ENCODE peak calls at places on chromosomes 3 and 15, in five cellular contexts. L, U, N, J and V are unnamed samples.

GRCh38 chr15:60009124-60009523 is 5.0 kb downstream of the FOXB1 start:
- DNase-seq in L (no peak), U (no peak), N (no peak), J (no peak), V (no peak)

GRCh38 chr3:52574056-52574965 is 37.9 kb downstream of the UQCC5 start:
- DNase-seq in L (no peak), U (no peak), N (no peak), J (no peak), V (no peak)

GRCh38 chr3:126578702-126579101 is 20.0 kb upstream of the C3orf22 start:
- DNase-seq in L (no peak), U (no peak), N (no peak), J (no peak), V (no peak)

GRCh38 chr3:54858386-54858785 is 69.5 kb downstream of the LRTM1 start:
- DNase-seq in L (no peak), U (no peak), N (no peak), J (no peak), V (no peak)

GRCh38 chr3:38138347-38139190 is at the start of gene MYD88:
- DNase-seq in L (peak), U (peak), N (no peak), J (peak), V (no peak)

GRCh38 chr3:143596957-143597642 is 251.2 kb downstream of the SLC9A9 start:
- DNase-seq in L (no peak), U (no peak), N (no peak), J (no peak), V (no peak)

GRCh38 chr15:49987896-49988295 is 131.1 kb downstream of the ATP8B4 start:
- DNase-seq in L (no peak), U (no peak), N (no peak), J (no peak), V (no peak)

GRCh38 chr3:25471081-25471768 is 43.2 kb downstream of the RARB start:
- DNase-seq in L (no peak), U (peak), N (no peak), J (no peak), V (no peak)

GRCh38 chr3:138314751-138315150 is 14.9 kb downstream of the NME9 start:
- DNase-seq in L (peak), U (peak), N (no peak), J (no peak), V (no peak)

GRCh38 chr15:70902105-70902504 is 9.5 kb downstream of the LRRC49 start:
- DNase-seq in L (peak), U (peak), N (peak), J (no peak), V (no peak)

GRCh38 chr15:69424001-69424400 is 9.9 kb downstream of the KIF23 start:
- DNase-seq in L (no peak), U (peak), N (no peak), J (no peak), V (no peak)

GRCh38 chr3:31472479-31473390 is 60.0 kb upstream of the STT3B start:
- DNase-seq in L (peak), U (peak), N (no peak), J (no peak), V (no peak)

GRCh38 chr3:157429703-157430102 is 6.9 kb upstream of the PTX3 start:
- DNase-seq in L (peak), U (peak), N (no peak), J (peak), V (no peak)

GRCh38 chr15:50227076-50227475 is 38.5 kb downstream of the HDC start:
- DNase-seq in L (peak), U (peak), N (no peak), J (no peak), V (peak)

GRCh38 chr15:33500432-33500831 is 189.7 kb downstream of the RYR3 start:
- DNase-seq in L (no peak), U (no peak), N (no peak), J (no peak), V (no peak)

GRCh38 chr3:155739154-155739553 is 5.7 kb downstream of the PLCH1 start:
- DNase-seq in L (no peak), U (peak), N (no peak), J (no peak), V (no peak)

GRCh38 chr3:141414800-141415462 is 46.6 kb downstream of the ZBTB38 start:
- DNase-seq in L (peak), U (peak), N (no peak), J (no peak), V (no peak)

GRCh38 chr15:29270169-29270955 is 740 bp upstream of the NSMCE3 start:
- DNase-seq in L (no peak), U (peak), N (no peak), J (peak), V (peak)

GRCh38 chr3:70606018-70606417 is 293.6 kb upstream of the MDFIC2 start:
- DNase-seq in L (no peak), U (no peak), N (no peak), J (no peak), V (no peak)

GRCh38 chr3:192887701-192888100 is 30.0 kb downstream of the MB21D2 start:
- DNase-seq in L (no peak), U (no peak), N (no peak), J (peak), V (no peak)

GRCh38 chr3:8320711-8321458 is 180.7 kb upstream of the LMCD1 start:
- DNase-seq in L (no peak), U (no peak), N (no peak), J (no peak), V (no peak)

GRCh38 chr3:53758846-53759245 is 87.4 kb downstream of the CHDH start:
- DNase-seq in L (no peak), U (no peak), N (no peak), J (no peak), V (no peak)

GRCh38 chr15:59632714-59633113 is 21.1 kb downstream of the GCNT3 start:
- DNase-seq in L (no peak), U (no peak), N (no peak), J (no peak), V (no peak)

GRCh38 chr3:24541935-24542334 is 47.3 kb upstream of the THRB start:
- DNase-seq in L (no peak), U (no peak), N (no peak), J (no peak), V (no peak)

DNA sequence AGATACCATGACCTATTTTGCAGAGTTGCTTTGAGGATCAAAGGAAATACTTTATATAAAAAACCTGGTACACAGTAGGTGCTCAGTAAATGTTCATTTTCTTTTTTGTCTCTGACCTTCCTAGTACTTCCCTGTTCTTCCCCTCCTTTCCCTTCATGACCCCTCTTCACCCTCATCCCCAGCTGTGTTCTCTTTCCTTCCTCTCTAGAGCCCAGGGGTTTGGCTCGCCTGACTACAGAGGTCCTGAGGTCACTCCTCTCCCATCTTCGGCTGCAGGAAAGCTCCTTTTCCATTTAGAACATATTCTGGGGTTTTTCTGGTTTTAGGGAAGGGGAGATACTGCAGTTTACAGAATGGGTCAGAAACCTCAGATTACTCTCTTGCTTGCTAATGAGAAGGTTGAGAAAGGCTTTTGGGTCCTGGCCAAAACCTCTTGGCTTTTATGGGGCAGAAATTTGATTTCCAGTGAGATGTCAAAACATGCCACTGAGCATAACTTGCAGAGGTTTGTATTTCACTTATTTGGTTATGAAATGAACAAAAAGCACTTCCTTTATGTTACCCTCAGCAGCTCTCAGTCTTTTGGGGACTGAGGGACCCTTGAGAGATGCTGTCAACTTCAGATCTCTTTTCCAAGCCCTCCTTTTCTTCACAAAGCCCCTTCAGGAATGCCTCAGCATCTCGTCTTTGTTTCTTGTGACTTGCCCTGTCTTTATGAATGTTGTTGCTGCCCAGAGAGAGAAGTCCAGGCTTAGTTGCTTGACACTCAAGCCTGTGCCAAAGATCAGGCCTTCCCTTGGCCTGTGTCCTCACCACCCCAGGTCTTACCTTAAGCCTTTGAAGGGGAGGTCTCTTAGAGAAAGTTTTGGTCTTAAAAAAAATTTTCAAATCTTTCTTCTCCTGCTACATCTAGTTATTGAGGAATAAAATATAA is 121.7 kb upstream of the TPM1 start:
- DNase-seq in L (peak), U (peak), N (no peak), J (no peak), V (no peak)
- H3K4me3 ChIP-seq in L (no peak), U (no peak), N (no peak), J (no peak), V (no peak)

GRCh38 chr15:36866896-36867295 is 233.5 kb downstream of the MEIS2 start:
- DNase-seq in L (no peak), U (no peak), N (no peak), J (no peak), V (no peak)

GRCh38 chr15:36860792-36861191 is 239.6 kb downstream of the MEIS2 start:
- DNase-seq in L (no peak), U (no peak), N (no peak), J (no peak), V (no peak)

GRCh38 chr15:36867436-36867835 is 232.9 kb downstream of the MEIS2 start:
- DNase-seq in L (no peak), U (no peak), N (no peak), J (no peak), V (no peak)

GRCh38 chr15:36858423-36858822 is 241.9 kb downstream of the MEIS2 start:
- DNase-seq in L (no peak), U (no peak), N (no peak), J (no peak), V (no peak)

GRCh38 chr15:36863551-36863950 is 236.8 kb downstream of the MEIS2 start:
- DNase-seq in L (no peak), U (peak), N (no peak), J (no peak), V (no peak)
- TF ChIP-seq CTCF in L (no peak), U (no peak), N (no peak), J (no peak), V (no peak)

GRCh38 chr3:161369531-161369930 is 1.8 kb downstream of the SPTSSB start:
- DNase-seq in L (peak), U (no peak), N (no peak), J (no peak), V (no peak)
- H3K4me3 ChIP-seq in L (no peak), U (no peak), N (no peak), J (no peak), V (no peak)

GRCh38 chr15:101027273-101027901 is 108.2 kb downstream of the LRRK1 start:
- DNase-seq in L (no peak), U (no peak), N (no peak), J (no peak), V (no peak)
- TF ChIP-seq CTCF in L (no peak), U (no peak), N (no peak), J (no peak), V (no peak)

GRCh38 chr3:109257269-109257668 is 59.0 kb downstream of the DPPA2 start:
- DNase-seq in L (peak), U (peak), N (no peak), J (no peak), V (no peak)
- H3K4me3 ChIP-seq in L (no peak), U (no peak), N (no peak), J (no peak), V (no peak)

GRCh38 chr3:182490601-182491485 is 302.5 kb upstream of the ATP11B start:
- DNase-seq in L (no peak), U (no peak), N (peak), J (peak), V (no peak)
- TF ChIP-seq CTCF in L (peak), U (no peak), N (peak), J (peak), V (peak)